ENCODE peak calls at places on chromosome 10, in eight cellular contexts. F, W, L, I, E, U, K and C are unnamed samples.

GRCh38 chr10:105650311-105650710 is 1009.2 kb downstream of the SORCS3 start:
- DNase-seq in F (no peak), W (no peak), L (no peak), I (no peak), E (no peak), U (no peak), K (no peak), C (no peak)

GRCh38 chr10:27745380-27745718 is 270 bp downstream of the MKX start:
- DNase-seq in F (no peak), W (no peak), L (no peak), I (no peak), E (no peak), U (no peak), K (no peak), C (no peak)

GRCh38 chr10:49133706-49134248 is at the start of gene FAM170B:
- DNase-seq in F (no peak), W (no peak), L (no peak), I (no peak), E (no peak), U (no peak), K (no peak), C (no peak)

GRCh38 chr10:127853868-127854768 is 38.6 kb downstream of the CLRN3 start:
- DNase-seq in F (peak), W (peak), L (peak), I (peak), E (peak), U (peak), K (peak), C (no peak)

GRCh38 chr10:63213489-63213888 is 80.4 kb downstream of the NRBF2 start:
- DNase-seq in F (no peak), W (no peak), L (no peak), I (no peak), E (no peak), U (no peak), K (no peak), C (no peak)

GRCh38 chr10:74039561-74040145 is 41.7 kb downstream of the VCL start:
- DNase-seq in F (no peak), W (no peak), L (no peak), I (no peak), E (no peak), U (no peak), K (no peak), C (no peak)

GRCh38 chr10:113347508-113347907 is 205.3 kb upstream of the HABP2 start:
- DNase-seq in F (no peak), W (no peak), L (no peak), I (no peak), E (no peak), U (no peak), K (no peak), C (no peak)

GRCh38 chr10:130631139-130631864 is 495.1 kb downstream of the GLRX3 start:
- DNase-seq in F (no peak), W (no peak), L (no peak), I (peak), E (no peak), U (no peak), K (no peak), C (no peak)

GRCh38 chr10:88991161-88991899 is 732 bp downstream of the FAS start:
- DNase-seq in F (no peak), W (peak), L (peak), I (peak), E (no peak), U (peak), K (peak), C (peak)

GRCh38 chr10:13784067-13784466 is 197.3 kb downstream of the PRPF18 start:
- DNase-seq in F (no peak), W (peak), L (peak), I (peak), E (no peak), U (no peak), K (peak), C (no peak)

GRCh38 chr10:79069325-79070090 is 742 bp downstream of the ZMIZ1 start:
- DNase-seq in F (no peak), W (peak), L (peak), I (peak), E (no peak), U (peak), K (peak), C (peak)

GRCh38 chr10:124875596-124875995 is 66.3 kb upstream of the ZRANB1 start:
- DNase-seq in F (no peak), W (no peak), L (no peak), I (peak), E (no peak), U (no peak), K (no peak), C (no peak)

GRCh38 chr10:128938488-128938887 is 528.6 kb upstream of the MGMT start:
- DNase-seq in F (no peak), W (no peak), L (no peak), I (no peak), E (no peak), U (no peak), K (no peak), C (no peak)

GRCh38 chr10:15620304-15620703 is 99.4 kb downstream of the ITGA8 start:
- DNase-seq in F (no peak), W (no peak), L (no peak), I (no peak), E (no peak), U (no peak), K (no peak), C (no peak)

GRCh38 chr10:109866168-109866994 is 56.9 kb downstream of the XPNPEP1 start:
- DNase-seq in F (no peak), W (no peak), L (no peak), I (peak), E (no peak), U (no peak), K (no peak), C (no peak)

GRCh38 chr10:129772472-129773358 is 191.4 kb downstream of the EBF3 start:
- DNase-seq in F (no peak), W (no peak), L (no peak), I (no peak), E (no peak), U (no peak), K (no peak), C (no peak)

GRCh38 chr10:90965720-90966119 is 44.8 kb upstream of the ANKRD1 start:
- DNase-seq in F (no peak), W (no peak), L (no peak), I (no peak), E (no peak), U (no peak), K (no peak), C (no peak)

GRCh38 chr10:4623200-4623599 is 202.8 kb upstream of the AKR1E2 start:
- DNase-seq in F (no peak), W (no peak), L (no peak), I (no peak), E (no peak), U (no peak), K (no peak), C (no peak)

GRCh38 chr10:49387029-49387428 is 8.9 kb downstream of the DRGX start:
- DNase-seq in F (no peak), W (no peak), L (no peak), I (peak), E (no peak), U (no peak), K (no peak), C (no peak)

GRCh38 chr10:24383681-24384106 is 174.8 kb downstream of the KIAA1217 start:
- DNase-seq in F (peak), W (peak), L (peak), I (peak), E (peak), U (peak), K (peak), C (no peak)

GRCh38 chr10:80473096-80473657 is 19.1 kb downstream of the TSPAN14 start:
- DNase-seq in F (no peak), W (no peak), L (no peak), I (no peak), E (no peak), U (no peak), K (no peak), C (no peak)

GRCh38 chr10:34420795-34421194 is 394.3 kb downstream of the PARD3 start:
- DNase-seq in F (no peak), W (no peak), L (no peak), I (no peak), E (no peak), U (no peak), K (peak), C (no peak)

GRCh38 chr10:132550366-132551092 is 12.9 kb downstream of the INPP5A start:
- DNase-seq in F (peak), W (no peak), L (no peak), I (no peak), E (no peak), U (peak), K (no peak), C (no peak)

GRCh38 chr10:12483996-12484944 is 134.9 kb downstream of the CAMK1D start:
- DNase-seq in F (peak), W (no peak), L (no peak), I (no peak), E (no peak), U (peak), K (no peak), C (no peak)

GRCh38 chr10:12042409-12042796 is 206 bp downstream of the UPF2 start:
- DNase-seq in F (no peak), W (peak), L (peak), I (no peak), E (peak), U (peak), K (no peak), C (peak)

GRCh38 chr10:101466016-101466912 is 112.3 kb downstream of the BTRC start:
- DNase-seq in F (no peak), W (no peak), L (no peak), I (no peak), E (no peak), U (no peak), K (no peak), C (no peak)

GRCh38 chr10:93473804-93474472 is 8.2 kb downstream of the MYOF start:
- DNase-seq in F (no peak), W (no peak), L (no peak), I (no peak), E (no peak), U (no peak), K (no peak), C (no peak)

GRCh38 chr10:79403441-79404230 is 41.8 kb downstream of the ZCCHC24 start:
- DNase-seq in F (no peak), W (no peak), L (no peak), I (no peak), E (no peak), U (no peak), K (no peak), C (no peak)

GRCh38 chr10:64082083-64082482 is 560.9 kb downstream of the REEP3 start:
- DNase-seq in F (no peak), W (no peak), L (no peak), I (no peak), E (no peak), U (no peak), K (no peak), C (no peak)

GRCh38 chr10:90968448-90969086 is 47.7 kb upstream of the ANKRD1 start:
- DNase-seq in F (no peak), W (no peak), L (no peak), I (peak), E (no peak), U (no peak), K (peak), C (no peak)

GRCh38 chr10:1538121-1538520 is 199.2 kb downstream of the ADARB2 start:
- DNase-seq in F (no peak), W (no peak), L (no peak), I (no peak), E (no peak), U (no peak), K (no peak), C (no peak)

GRCh38 chr10:43043773-43044394 is 33.0 kb upstream of the RET start:
- DNase-seq in F (no peak), W (no peak), L (no peak), I (no peak), E (no peak), U (no peak), K (no peak), C (no peak)

GRCh38 chr10:73950569-73950968 is 39.6 kb downstream of the PLAU start:
- DNase-seq in F (no peak), W (no peak), L (no peak), I (no peak), E (no peak), U (no peak), K (no peak), C (no peak)

GRCh38 chr10:17432738-17433137 is 21.7 kb downstream of the ST8SIA6 start:
- DNase-seq in F (no peak), W (no peak), L (no peak), I (no peak), E (no peak), U (no peak), K (no peak), C (no peak)

GRCh38 chr10:71486465-71487114 is 89.9 kb downstream of the CDH23 start:
- DNase-seq in F (no peak), W (peak), L (peak), I (peak), E (no peak), U (peak), K (peak), C (no peak)

GRCh38 chr10:125343118-125343752 is 182.9 kb upstream of the CTBP2 start:
- DNase-seq in F (no peak), W (peak), L (no peak), I (peak), E (no peak), U (peak), K (no peak), C (no peak)